ENCODE peak calls at places on chromosomes 16 and 17, in seven cellular contexts. One of them, this sample, is unnamed.

GRCh38 chr17:69761767-69762321 is 313.2 kb upstream of the KCNJ16 start:
- DNase-seq in GM10248: no peak
- DNase-seq in cardiac fibroblast: peak
- DNase-seq in MM.1S: no peak
- DNase-seq in H9: no peak
- DNase-seq in BE2C: no peak
- DNase-seq in HFFc6: peak
- DNase-seq in this sample: no peak

GRCh38 chr16:74480150-74481029 is 59.1 kb upstream of the CLEC18B start:
- DNase-seq in GM10248: no peak
- DNase-seq in cardiac fibroblast: peak
- DNase-seq in MM.1S: no peak
- DNase-seq in H9: no peak
- DNase-seq in BE2C: no peak
- DNase-seq in HFFc6: peak
- DNase-seq in this sample: no peak

GRCh38 chr17:80649672-80650338 is 105.2 kb downstream of the RPTOR start:
- DNase-seq in GM10248: peak
- DNase-seq in cardiac fibroblast: peak
- DNase-seq in MM.1S: no peak
- DNase-seq in H9: peak
- DNase-seq in BE2C: peak
- DNase-seq in HFFc6: peak
- DNase-seq in this sample: peak

GRCh38 chr16:89105599-89106151 is 12.0 kb downstream of the ACSF3 start:
- DNase-seq in GM10248: no peak
- DNase-seq in cardiac fibroblast: no peak
- DNase-seq in MM.1S: no peak
- DNase-seq in H9: no peak
- DNase-seq in BE2C: no peak
- DNase-seq in HFFc6: no peak
- DNase-seq in this sample: no peak

GRCh38 chr17:82353484-82353883 is 5.6 kb upstream of the TEX19 start:
- DNase-seq in GM10248: no peak
- DNase-seq in cardiac fibroblast: no peak
- DNase-seq in MM.1S: no peak
- DNase-seq in H9: no peak
- DNase-seq in BE2C: no peak
- DNase-seq in HFFc6: no peak
- DNase-seq in this sample: no peak

GRCh38 chr16:84836234-84836647 is 16.5 kb downstream of the CRISPLD2 start:
- DNase-seq in GM10248: no peak
- DNase-seq in cardiac fibroblast: peak
- DNase-seq in MM.1S: no peak
- DNase-seq in H9: peak
- DNase-seq in BE2C: no peak
- DNase-seq in HFFc6: peak
- DNase-seq in this sample: no peak

GRCh38 chr17:47990962-47991731 is 20.2 kb downstream of the CDK5RAP3 start:
- DNase-seq in GM10248: no peak
- DNase-seq in cardiac fibroblast: no peak
- DNase-seq in MM.1S: no peak
- DNase-seq in H9: peak
- DNase-seq in BE2C: peak
- DNase-seq in HFFc6: no peak
- DNase-seq in this sample: no peak

GRCh38 chr17:78616946-78617345 is 39.8 kb upstream of the DNAH17 start:
- DNase-seq in GM10248: no peak
- DNase-seq in cardiac fibroblast: no peak
- DNase-seq in MM.1S: no peak
- DNase-seq in H9: no peak
- DNase-seq in BE2C: no peak
- DNase-seq in HFFc6: no peak
- DNase-seq in this sample: no peak

GRCh38 chr17:15261818-15262290 is 3.3 kb downstream of the PMP22 start:
- DNase-seq in GM10248: no peak
- DNase-seq in cardiac fibroblast: peak
- DNase-seq in MM.1S: no peak
- DNase-seq in H9: peak
- DNase-seq in BE2C: peak
- DNase-seq in HFFc6: peak
- DNase-seq in this sample: no peak

GRCh38 chr16:57623251-57624043 is 5.0 kb upstream of the ADGRG1 start:
- DNase-seq in GM10248: no peak
- DNase-seq in cardiac fibroblast: peak
- DNase-seq in MM.1S: peak
- DNase-seq in H9: peak
- DNase-seq in BE2C: peak
- DNase-seq in HFFc6: no peak
- DNase-seq in this sample: no peak

GRCh38 chr16:81912395-81912794 is 98.9 kb downstream of the SDR42E1 start:
- DNase-seq in GM10248: no peak
- DNase-seq in cardiac fibroblast: no peak
- DNase-seq in MM.1S: no peak
- DNase-seq in H9: no peak
- DNase-seq in BE2C: no peak
- DNase-seq in HFFc6: no peak
- DNase-seq in this sample: no peak

GRCh38 chr17:64941045-64941444 is 21.8 kb upstream of the LRRC37A3 start:
- DNase-seq in GM10248: no peak
- DNase-seq in cardiac fibroblast: no peak
- DNase-seq in MM.1S: no peak
- DNase-seq in H9: no peak
- DNase-seq in BE2C: no peak
- DNase-seq in HFFc6: no peak
- DNase-seq in this sample: no peak

GRCh38 chr17:64938290-64938689 is 19.0 kb upstream of the LRRC37A3 start:
- DNase-seq in GM10248: no peak
- DNase-seq in cardiac fibroblast: no peak
- DNase-seq in MM.1S: no peak
- DNase-seq in H9: no peak
- DNase-seq in BE2C: no peak
- DNase-seq in HFFc6: no peak
- DNase-seq in this sample: no peak

GRCh38 chr17:64941761-64942160 is 22.5 kb upstream of the LRRC37A3 start:
- DNase-seq in GM10248: no peak
- DNase-seq in cardiac fibroblast: no peak
- DNase-seq in MM.1S: no peak
- DNase-seq in H9: no peak
- DNase-seq in BE2C: no peak
- DNase-seq in HFFc6: no peak
- DNase-seq in this sample: no peak

GRCh38 chr17:64938925-64939474 is 19.7 kb upstream of the LRRC37A3 start:
- DNase-seq in GM10248: peak
- DNase-seq in cardiac fibroblast: peak
- DNase-seq in MM.1S: peak
- DNase-seq in H9: peak
- DNase-seq in BE2C: peak
- DNase-seq in HFFc6: peak
- DNase-seq in this sample: peak

GRCh38 chr17:64940055-64940454 is 20.8 kb upstream of the LRRC37A3 start:
- DNase-seq in GM10248: no peak
- DNase-seq in cardiac fibroblast: no peak
- DNase-seq in MM.1S: no peak
- DNase-seq in H9: no peak
- DNase-seq in BE2C: no peak
- DNase-seq in HFFc6: no peak
- DNase-seq in this sample: no peak
- TF ChIP-seq CTCF in GM10248: no peak
- TF ChIP-seq CTCF in cardiac fibroblast: no peak
- TF ChIP-seq CTCF in MM.1S: no peak
- TF ChIP-seq CTCF in H9: no peak
- TF ChIP-seq CTCF in BE2C: no peak
- TF ChIP-seq CTCF in HFFc6: no peak
- TF ChIP-seq CTCF in this sample: no peak

GRCh38 chr17:33024688-33025486 is 33.2 kb downstream of the SPACA3 start:
- DNase-seq in GM10248: no peak
- DNase-seq in cardiac fibroblast: no peak
- DNase-seq in MM.1S: no peak
- DNase-seq in H9: peak
- DNase-seq in BE2C: no peak
- DNase-seq in HFFc6: no peak
- DNase-seq in this sample: no peak

GRCh38 chr17:33023790-33024189 is 32.1 kb downstream of the SPACA3 start:
- DNase-seq in GM10248: no peak
- DNase-seq in cardiac fibroblast: no peak
- DNase-seq in MM.1S: no peak
- DNase-seq in H9: peak
- DNase-seq in BE2C: no peak
- DNase-seq in HFFc6: no peak
- DNase-seq in this sample: no peak

GRCh38 chr17:33017366-33017765 is 25.7 kb downstream of the SPACA3 start:
- DNase-seq in GM10248: no peak
- DNase-seq in cardiac fibroblast: no peak
- DNase-seq in MM.1S: no peak
- DNase-seq in H9: no peak
- DNase-seq in BE2C: no peak
- DNase-seq in HFFc6: no peak
- DNase-seq in this sample: no peak

GRCh38 chr17:33019161-33019560 is 27.5 kb downstream of the SPACA3 start:
- DNase-seq in GM10248: no peak
- DNase-seq in cardiac fibroblast: no peak
- DNase-seq in MM.1S: no peak
- DNase-seq in H9: peak
- DNase-seq in BE2C: no peak
- DNase-seq in HFFc6: no peak
- DNase-seq in this sample: no peak

DNA sequence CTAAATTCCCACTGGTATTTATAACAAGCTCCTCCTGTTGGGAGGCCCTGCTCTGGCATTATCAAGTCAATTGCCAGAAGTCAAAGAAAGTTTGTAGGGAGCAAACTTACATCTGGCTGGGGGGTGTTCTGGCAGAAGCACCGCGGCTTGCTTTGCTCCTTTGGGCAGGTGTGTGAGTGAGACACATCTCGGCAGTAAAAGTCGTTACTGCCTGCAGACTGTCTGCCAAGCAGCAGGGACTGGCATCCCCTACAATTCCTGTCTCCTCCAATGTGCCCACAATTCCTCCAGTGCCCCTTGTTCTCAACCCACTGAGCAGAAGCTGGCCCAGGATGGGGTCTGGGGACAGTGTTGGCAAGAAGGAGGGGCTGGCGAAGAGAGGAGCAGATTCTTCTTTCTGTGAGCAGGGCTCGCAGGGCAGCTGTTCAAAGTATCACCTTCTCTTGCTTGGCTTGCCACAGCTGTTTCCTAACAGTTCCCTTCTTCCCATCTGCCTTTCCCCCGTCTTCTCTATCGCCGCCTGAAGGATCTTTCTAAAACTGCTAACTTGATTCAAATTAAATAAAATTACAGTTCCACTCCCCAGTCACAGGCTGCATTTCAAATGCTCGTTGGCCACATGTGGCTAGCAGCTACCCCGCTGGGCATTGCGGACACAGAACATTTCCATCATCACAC is 30.2 kb downstream of the SPACA3 start:
- DNase-seq in GM10248: no peak
- DNase-seq in cardiac fibroblast: no peak
- DNase-seq in MM.1S: no peak
- DNase-seq in H9: peak
- DNase-seq in BE2C: no peak
- DNase-seq in HFFc6: peak
- DNase-seq in this sample: no peak
- TF ChIP-seq CTCF in GM10248: no peak
- TF ChIP-seq CTCF in cardiac fibroblast: peak
- TF ChIP-seq CTCF in MM.1S: no peak
- TF ChIP-seq CTCF in H9: peak
- TF ChIP-seq CTCF in BE2C: no peak
- TF ChIP-seq CTCF in HFFc6: peak
- TF ChIP-seq CTCF in this sample: no peak

GRCh38 chr16:87692176-87692575 is 73.6 kb downstream of the KLHDC4 start:
- DNase-seq in GM10248: no peak
- DNase-seq in cardiac fibroblast: no peak
- DNase-seq in MM.1S: no peak
- DNase-seq in H9: no peak
- DNase-seq in BE2C: no peak
- DNase-seq in HFFc6: no peak
- DNase-seq in this sample: no peak

GRCh38 chr16:87689956-87690465 is 75.8 kb downstream of the KLHDC4 start:
- DNase-seq in GM10248: no peak
- DNase-seq in cardiac fibroblast: no peak
- DNase-seq in MM.1S: no peak
- DNase-seq in H9: no peak
- DNase-seq in BE2C: no peak
- DNase-seq in HFFc6: no peak
- DNase-seq in this sample: no peak

GRCh38 chr16:87692756-87693155 is 73.0 kb downstream of the KLHDC4 start:
- DNase-seq in GM10248: no peak
- DNase-seq in cardiac fibroblast: no peak
- DNase-seq in MM.1S: no peak
- DNase-seq in H9: no peak
- DNase-seq in BE2C: no peak
- DNase-seq in HFFc6: no peak
- DNase-seq in this sample: no peak

GRCh38 chr16:87691686-87692079 is 74.1 kb downstream of the KLHDC4 start:
- DNase-seq in GM10248: no peak
- DNase-seq in cardiac fibroblast: no peak
- DNase-seq in MM.1S: no peak
- DNase-seq in H9: no peak
- DNase-seq in BE2C: no peak
- DNase-seq in HFFc6: no peak
- DNase-seq in this sample: no peak

DNA sequence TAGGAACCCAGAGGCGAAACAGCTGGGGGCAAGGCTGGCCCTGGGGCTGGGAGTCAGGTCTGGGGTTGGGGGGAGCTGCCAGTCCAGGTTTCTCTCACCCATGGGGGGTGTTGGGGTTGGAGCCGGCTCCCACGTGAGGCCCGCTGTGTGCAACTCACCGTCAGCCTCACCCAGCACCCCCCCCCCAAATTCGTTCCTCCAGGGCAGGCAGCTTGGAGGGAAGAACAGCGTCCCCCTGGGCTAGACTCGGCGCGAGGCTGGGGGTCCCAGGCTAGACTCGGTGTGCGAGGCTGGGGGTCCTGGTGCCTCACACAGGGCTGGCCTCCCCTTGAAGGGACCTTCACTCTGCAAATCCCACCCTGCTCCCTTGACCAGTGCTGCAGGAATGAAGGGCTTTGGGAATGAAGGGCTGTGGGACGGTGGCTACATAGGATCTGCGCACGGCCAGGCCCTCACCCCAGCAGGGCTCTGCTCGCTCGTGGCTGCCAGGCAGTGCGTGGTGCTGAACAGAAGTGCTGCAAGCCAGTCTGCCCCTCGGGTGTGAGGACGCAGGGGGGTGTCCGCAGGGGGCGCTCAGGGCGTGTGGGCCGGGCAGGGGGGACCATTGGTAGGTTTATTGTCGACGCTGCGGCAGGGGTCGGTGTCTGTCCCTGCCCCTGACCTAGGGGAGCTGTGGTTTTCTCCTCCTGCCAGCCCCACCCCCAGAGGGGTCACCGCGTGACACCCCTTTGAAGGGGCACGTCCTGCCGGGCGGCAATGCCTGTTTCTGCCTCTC is 74.7 kb downstream of the KLHDC4 start:
- DNase-seq in GM10248: no peak
- DNase-seq in cardiac fibroblast: no peak
- DNase-seq in MM.1S: no peak
- DNase-seq in H9: no peak
- DNase-seq in BE2C: no peak
- DNase-seq in HFFc6: no peak
- DNase-seq in this sample: no peak
- TF ChIP-seq CTCF in GM10248: no peak
- TF ChIP-seq CTCF in cardiac fibroblast: no peak
- TF ChIP-seq CTCF in MM.1S: no peak
- TF ChIP-seq CTCF in H9: no peak
- TF ChIP-seq CTCF in BE2C: no peak
- TF ChIP-seq CTCF in HFFc6: no peak
- TF ChIP-seq CTCF in this sample: no peak

GRCh38 chr17:75116681-75117080 is 6.9 kb downstream of the ARMC7 start:
- DNase-seq in GM10248: no peak
- DNase-seq in cardiac fibroblast: peak
- DNase-seq in MM.1S: no peak
- DNase-seq in H9: no peak
- DNase-seq in BE2C: no peak
- DNase-seq in HFFc6: no peak
- DNase-seq in this sample: no peak
- TF ChIP-seq CTCF in GM10248: no peak
- TF ChIP-seq CTCF in cardiac fibroblast: no peak
- TF ChIP-seq CTCF in MM.1S: no peak
- TF ChIP-seq CTCF in H9: no peak
- TF ChIP-seq CTCF in BE2C: no peak
- TF ChIP-seq CTCF in HFFc6: no peak
- TF ChIP-seq CTCF in this sample: no peak